ENCODE peak calls at places on chromosome 19, in four cellular contexts. F, J, W and N are unnamed samples.

GRCh38 chr19:49415102-49415809 is 8.0 kb downstream of the PTH2 start:
- DNase-seq in F (no peak), J (no peak), W (no peak), N (no peak)

GRCh38 chr19:48445256-48445605 is 552 bp upstream of the GRWD1 start:
- DNase-seq in F (peak; percentile 94), J (no peak), W (no peak), N (no peak)

GRCh38 chr19:54458648-54459281 is 4.8 kb downstream of the LENG9 start:
- DNase-seq in F (no peak), J (no peak), W (no peak), N (no peak)

GRCh38 chr19:29677001-29677781 is 11.9 kb downstream of the PLEKHF1 start:
- DNase-seq in F (no peak), J (no peak), W (no peak), N (no peak)

GRCh38 chr19:49512970-49513745 is 697 bp downstream of the FCGRT start:
- DNase-seq in F (no peak), J (peak; percentile 64), W (peak; percentile 54), N (no peak)

GRCh38 chr19:3034845-3035541 is 5.9 kb upstream of the TLE2 start:
- DNase-seq in F (peak; percentile 35), J (peak; percentile 58), W (no peak), N (peak; percentile 67)

GRCh38 chr19:17052439-17052838 is 22.8 kb downstream of the HAUS8 start:
- DNase-seq in F (peak; percentile 59), J (no peak), W (no peak), N (no peak)

GRCh38 chr19:51702103-51702753 is 9.1 kb downstream of the SPACA6 start:
- DNase-seq in F (peak; percentile 24), J (peak; percentile 80), W (peak; percentile 82), N (peak; percentile 95)

GRCh38 chr19:48344892-48345291 is 18.8 kb downstream of the TMEM143 start:
- DNase-seq in F (no peak), J (no peak), W (no peak), N (no peak)

GRCh38 chr19:7007859-7008258 is 13.4 kb downstream of the MBD3L2B start:
- DNase-seq in F (no peak), J (no peak), W (no peak), N (no peak)

GRCh38 chr19:10288662-10289166 is 1.0 kb upstream of the ICAM5 start:
- DNase-seq in F (peak; percentile 40), J (no peak), W (no peak), N (no peak)

GRCh38 chr19:31408460-31409124 is 59.4 kb upstream of the TSHZ3 start:
- DNase-seq in F (peak; percentile 87), J (no peak), W (no peak), N (no peak)

GRCh38 chr19:485583-486236 is 10.6 kb upstream of the MADCAM1 start:
- DNase-seq in F (no peak), J (no peak), W (peak; percentile 53), N (peak; percentile 75)

GRCh38 chr19:18401580-18402112 is 4.2 kb upstream of the LRRC25 start:
- DNase-seq in F (peak; percentile 69), J (peak; percentile 88), W (no peak), N (no peak)

GRCh38 chr19:2254052-2254872 is 2.0 kb downstream of the JSRP1 start:
- DNase-seq in F (peak; percentile 23), J (no peak), W (no peak), N (no peak)

GRCh38 chr19:50567882-50568281 is 353 bp downstream of the LRRC4B start:
- DNase-seq in F (no peak), J (no peak), W (no peak), N (no peak)

GRCh38 chr19:3148503-3148902 is 12.7 kb downstream of the GNA15 start:
- DNase-seq in F (no peak), J (no peak), W (no peak), N (no peak)

GRCh38 chr19:32469796-32470195 is 64.2 kb downstream of the DPY19L3 start:
- DNase-seq in F (peak; percentile 50), J (no peak), W (no peak), N (no peak)

GRCh38 chr19:10846500-10847202 is 1.6 kb upstream of the C19orf38 start:
- DNase-seq in F (no peak), J (no peak), W (no peak), N (no peak)

GRCh38 chr19:9801976-9802375 is 16.9 kb downstream of the FBXL12 start:
- DNase-seq in F (no peak), J (no peak), W (no peak), N (no peak)

GRCh38 chr19:33418871-33419762 is 45.6 kb downstream of the CEBPG start:
- DNase-seq in F (no peak), J (no peak), W (no peak), N (no peak)

GRCh38 chr19:21109116-21109515 is 27.1 kb downstream of the ZNF714 start:
- DNase-seq in F (peak; percentile 60), J (no peak), W (no peak), N (no peak)

GRCh38 chr19:18672606-18673337 is 10.7 kb upstream of the CRTC1 start:
- DNase-seq in F (peak; percentile 50), J (no peak), W (no peak), N (no peak)

GRCh38 chr19:49973987-49974386 is 13.0 kb upstream of the SIGLEC11 start:
- DNase-seq in F (no peak), J (peak; percentile 61), W (no peak), N (no peak)

GRCh38 chr19:5126498-5127223 is 157.7 kb downstream of the KDM4B start:
- DNase-seq in F (no peak), J (no peak), W (no peak), N (no peak)

GRCh38 chr19:53898680-53899341 is 10.3 kb upstream of the CACNG7 start:
- DNase-seq in F (no peak), J (no peak), W (no peak), N (no peak)

GRCh38 chr19:4164262-4164661 is 10.8 kb downstream of the CREB3L3 start:
- DNase-seq in F (no peak), J (no peak), W (no peak), N (no peak)

GRCh38 chr19:15633122-15633521 is 7.6 kb upstream of the CYP4F3 start:
- DNase-seq in F (no peak), J (no peak), W (no peak), N (no peak)

GRCh38 chr19:15631817-15632216 is 8.9 kb upstream of the CYP4F3 start:
- DNase-seq in F (no peak), J (no peak), W (no peak), N (no peak)

GRCh38 chr19:15634105-15634504 is 6.6 kb upstream of the CYP4F3 start:
- DNase-seq in F (no peak), J (no peak), W (no peak), N (no peak)

GRCh38 chr19:15636026-15636425 is 4.7 kb upstream of the CYP4F3 start:
- DNase-seq in F (no peak), J (no peak), W (no peak), N (no peak)

DNA sequence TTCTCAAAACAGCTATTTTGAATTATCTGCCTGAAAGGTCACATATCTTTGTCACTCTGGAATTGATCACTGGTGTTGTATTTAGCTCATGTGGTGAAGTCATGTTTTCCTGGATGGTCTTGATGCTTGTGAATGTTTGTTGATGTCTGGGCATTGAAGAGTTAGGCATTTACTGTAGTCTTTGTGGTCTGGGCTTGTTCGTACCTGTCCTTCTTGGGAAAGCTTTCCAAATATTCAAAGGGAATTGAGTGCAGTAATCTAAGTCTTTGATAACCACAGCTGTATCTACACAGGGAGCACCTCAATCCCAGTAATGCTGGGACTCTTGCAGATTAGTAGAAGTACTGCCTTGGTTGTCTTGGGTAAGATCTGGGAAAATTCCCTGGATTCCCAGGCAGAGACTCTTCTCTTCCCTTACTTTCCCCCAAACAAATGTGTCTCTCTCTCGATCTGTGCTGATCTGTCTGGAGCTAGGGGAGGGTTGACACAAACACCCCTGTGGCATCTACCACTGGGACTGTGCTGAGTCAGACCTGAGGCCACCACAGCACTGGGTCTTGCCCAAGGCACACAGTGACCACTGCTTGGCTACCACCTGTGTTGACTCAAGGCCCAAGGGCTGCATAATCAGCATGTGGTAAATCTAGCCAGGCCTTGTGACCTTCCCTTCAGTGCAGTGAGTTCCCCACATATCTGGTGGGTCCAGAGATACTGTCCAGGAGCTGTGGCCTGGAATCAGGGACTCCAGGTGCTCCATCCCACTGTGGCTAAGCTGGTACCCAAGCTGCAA is 5.5 kb upstream of the CYP4F3 start:
- DNase-seq in F (no peak), J (no peak), W (no peak), N (no peak)
- H3K27ac ChIP-seq in F (no peak overlapping the region), J (peak overlapping the region; percentile 64), W (no peak overlapping the region), N (no peak overlapping the region)

DNA sequence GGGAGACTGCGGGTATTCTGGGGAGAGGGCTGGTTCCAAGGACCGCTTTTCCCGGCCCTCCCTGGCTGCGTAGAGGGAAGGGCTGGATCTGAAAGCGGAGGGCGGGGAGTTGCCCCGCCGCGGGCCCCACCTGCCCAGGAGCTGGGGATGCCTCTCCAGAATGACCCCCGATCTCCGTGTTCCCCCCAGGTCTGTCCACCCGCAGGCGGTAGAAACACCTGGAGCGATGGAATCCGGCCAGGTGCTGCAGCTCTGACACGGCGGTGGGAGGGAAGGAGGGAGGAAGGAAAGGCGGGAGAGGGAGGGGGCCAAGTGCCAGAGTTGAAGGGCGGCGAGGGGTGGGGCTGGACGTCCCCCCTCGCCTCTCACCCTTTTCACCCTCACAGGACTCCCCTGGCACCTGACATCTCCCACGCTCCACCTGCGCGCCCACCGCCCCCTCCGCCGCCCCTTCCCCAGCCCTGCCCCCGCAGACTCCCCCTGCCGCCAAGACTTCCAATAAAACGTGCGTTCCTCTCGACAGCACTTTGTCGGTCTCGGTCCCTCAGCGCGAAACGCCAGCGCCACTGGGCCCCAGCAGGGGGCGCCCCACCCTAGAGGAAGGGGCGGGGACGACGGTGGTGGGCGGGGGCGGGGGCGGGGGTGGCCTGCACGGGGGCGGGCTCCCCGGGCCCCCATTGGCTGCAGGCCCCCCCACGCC is 374 bp upstream of the FXYD7 start:
- DNase-seq in F (no peak), J (no peak), W (no peak), N (no peak)
- H3K4me3 ChIP-seq in F (no peak overlapping the region), J (no peak overlapping the region), W (peak overlapping the region; percentile 31), N (peak overlapping the region; percentile 53)

GRCh38 chr19:42130254-42130573 is 2.0 kb downstream of the POU2F2 start:
- DNase-seq in F (no peak), J (no peak), W (no peak), N (no peak)
- H3K27ac ChIP-seq in F (no peak overlapping the region), J (no peak overlapping the region), W (no peak overlapping the region), N (no peak overlapping the region)

DNA sequence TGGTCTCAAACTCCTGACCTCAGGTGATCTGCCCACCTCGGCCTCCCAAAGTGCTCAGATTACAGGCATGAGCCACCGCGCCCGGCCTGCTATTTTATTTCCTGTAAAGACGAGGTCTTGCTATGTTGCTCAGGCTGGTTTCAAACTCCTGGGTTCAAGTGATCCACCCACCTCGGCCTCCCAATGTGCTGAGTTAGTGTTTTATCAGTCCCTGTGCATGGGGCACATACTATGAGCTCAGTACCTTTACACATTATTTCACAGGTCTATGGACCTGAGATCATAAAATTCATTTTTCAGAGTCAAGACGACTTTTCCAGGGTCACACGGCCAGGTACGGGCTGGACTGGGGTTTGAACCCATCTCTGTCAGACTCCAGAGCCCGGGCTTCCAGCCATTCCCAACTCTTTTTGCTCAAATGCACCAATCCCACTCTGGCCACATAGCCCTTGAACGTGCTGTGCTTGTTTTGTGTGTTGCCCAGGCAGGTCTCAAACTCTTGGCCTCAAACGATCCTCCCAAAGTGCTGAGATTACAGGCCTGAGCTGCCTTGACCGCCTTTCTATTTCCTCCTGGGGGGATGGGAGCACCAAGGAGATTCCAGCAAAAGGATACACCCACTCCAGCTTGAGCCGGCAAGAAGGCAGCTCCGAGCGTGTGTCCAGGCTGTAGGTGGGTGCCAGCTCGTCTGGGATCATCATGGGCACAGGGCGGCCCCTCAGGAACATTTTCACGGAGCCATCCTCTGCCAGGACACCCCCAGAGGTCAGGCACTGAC is 1.1 kb downstream of the EML2 start:
- DNase-seq in F (peak; percentile 48), J (no peak), W (no peak), N (no peak)
- H3K4me3 ChIP-seq in F (peak overlapping the region; percentile 73), J (peak overlapping the region; percentile 69), W (no peak overlapping the region), N (no peak overlapping the region)